ENCODE peak calls at places on chromosomes 12 and 14, in four cellular contexts. One of them, this sample, is unnamed.

GRCh38 chr14:20751963-20752562 is 6.4 kb downstream of the EDDM3A start:
- DNase-seq in fibroblast of the aortic adventitia: no peak
- DNase-seq in Peyer's patch: no peak
- DNase-seq in endothelial cell: no peak
- DNase-seq in this sample: no peak

GRCh38 chr14:97156705-97157104 is 359.5 kb downstream of the VRK1 start:
- DNase-seq in Peyer's patch: no peak
- DNase-seq in endothelial cell: no peak
- DNase-seq in fibroblast of the aortic adventitia: no peak
- DNase-seq in this sample: no peak

GRCh38 chr12:116366456-116366776 is 88.9 kb upstream of the MED13L start:
- DNase-seq in fibroblast of the aortic adventitia: no peak
- DNase-seq in endothelial cell: no peak
- DNase-seq in Peyer's patch: no peak
- DNase-seq in this sample: no peak

GRCh38 chr12:52132754-52133161 is 53.3 kb downstream of the SMIM41 start:
- DNase-seq in fibroblast of the aortic adventitia: peak; percentile 78
- DNase-seq in Peyer's patch: no peak
- DNase-seq in endothelial cell: no peak
- DNase-seq in this sample: no peak

GRCh38 chr12:100075598-100075997 is 67.1 kb downstream of the BLTP3B start:
- DNase-seq in endothelial cell: no peak
- DNase-seq in Peyer's patch: no peak
- DNase-seq in fibroblast of the aortic adventitia: no peak
- DNase-seq in this sample: no peak

GRCh38 chr12:47832263-47832933 is 12.7 kb upstream of the HDAC7 start:
- DNase-seq in fibroblast of the aortic adventitia: no peak
- DNase-seq in endothelial cell: no peak
- DNase-seq in Peyer's patch: peak; percentile 77
- DNase-seq in this sample: no peak

GRCh38 chr14:99727096-99727870 is 43.2 kb downstream of the CYP46A1 start:
- DNase-seq in endothelial cell: no peak
- DNase-seq in fibroblast of the aortic adventitia: no peak
- DNase-seq in Peyer's patch: peak; percentile 33
- DNase-seq in this sample: peak; percentile 13

GRCh38 chr14:61678966-61679365 is 16.3 kb upstream of the HIF1A start:
- DNase-seq in Peyer's patch: no peak
- DNase-seq in fibroblast of the aortic adventitia: no peak
- DNase-seq in endothelial cell: no peak
- DNase-seq in this sample: no peak

GRCh38 chr14:52048641-52049204 is 20.1 kb downstream of the NID2 start:
- DNase-seq in Peyer's patch: no peak
- DNase-seq in fibroblast of the aortic adventitia: peak; percentile 67
- DNase-seq in endothelial cell: no peak
- DNase-seq in this sample: no peak

GRCh38 chr12:31353730-31354708 is 28.1 kb upstream of the SINHCAF start:
- DNase-seq in fibroblast of the aortic adventitia: no peak
- DNase-seq in Peyer's patch: no peak
- DNase-seq in endothelial cell: no peak
- DNase-seq in this sample: no peak

GRCh38 chr12:130729344-130729743 is 13.2 kb upstream of the RIMBP2 start:
- DNase-seq in endothelial cell: no peak
- DNase-seq in Peyer's patch: no peak
- DNase-seq in fibroblast of the aortic adventitia: no peak
- DNase-seq in this sample: no peak

GRCh38 chr12:34397591-34398365 is 375.5 kb downstream of the ALG10 start:
- DNase-seq in fibroblast of the aortic adventitia: no peak
- DNase-seq in endothelial cell: peak; percentile 1
- DNase-seq in Peyer's patch: peak; percentile 37
- DNase-seq in this sample: peak; percentile 10

GRCh38 chr12:55876110-55876509 is 33.4 kb upstream of the MMP19 start:
- DNase-seq in endothelial cell: no peak
- DNase-seq in Peyer's patch: no peak
- DNase-seq in fibroblast of the aortic adventitia: no peak
- DNase-seq in this sample: no peak

GRCh38 chr12:95882873-95883272 is 24.1 kb downstream of the SNRPF start:
- DNase-seq in fibroblast of the aortic adventitia: no peak
- DNase-seq in Peyer's patch: no peak
- DNase-seq in endothelial cell: no peak
- DNase-seq in this sample: no peak

GRCh38 chr14:22549981-22550670 is 38.9 kb downstream of the DAD1 start:
- DNase-seq in Peyer's patch: peak; percentile 65
- DNase-seq in endothelial cell: no peak
- DNase-seq in fibroblast of the aortic adventitia: peak; percentile 35
- DNase-seq in this sample: no peak

GRCh38 chr12:111438501-111438900 is 32.8 kb downstream of the SH2B3 start:
- DNase-seq in endothelial cell: peak; percentile 4
- DNase-seq in fibroblast of the aortic adventitia: peak; percentile 44
- DNase-seq in Peyer's patch: peak; percentile 81
- DNase-seq in this sample: peak; percentile 66

GRCh38 chr12:75455839-75456238 is 24.7 kb upstream of the GLIPR1 start:
- DNase-seq in endothelial cell: no peak
- DNase-seq in fibroblast of the aortic adventitia: no peak
- DNase-seq in Peyer's patch: no peak
- DNase-seq in this sample: no peak

GRCh38 chr12:124636138-124636968 is 68.9 kb upstream of the NCOR2 start:
- DNase-seq in fibroblast of the aortic adventitia: peak; percentile 87
- DNase-seq in Peyer's patch: peak; percentile 84
- DNase-seq in endothelial cell: no peak
- DNase-seq in this sample: no peak

GRCh38 chr14:51139221-51139681 is 44.3 kb upstream of the TRIM9 start:
- DNase-seq in fibroblast of the aortic adventitia: no peak
- DNase-seq in Peyer's patch: peak; percentile 59
- DNase-seq in endothelial cell: no peak
- DNase-seq in this sample: no peak

GRCh38 chr14:65620195-65620594 is 207.7 kb downstream of the FUT8 start:
- DNase-seq in fibroblast of the aortic adventitia: no peak
- DNase-seq in Peyer's patch: no peak
- DNase-seq in endothelial cell: no peak
- DNase-seq in this sample: no peak

GRCh38 chr14:20460458-20461229 is 590 bp downstream of the PIP4P1 start:
- DNase-seq in fibroblast of the aortic adventitia: no peak
- DNase-seq in Peyer's patch: peak; percentile 89
- DNase-seq in endothelial cell: no peak
- DNase-seq in this sample: no peak

GRCh38 chr14:92718659-92719058 is 29.8 kb downstream of the LGMN start:
- DNase-seq in fibroblast of the aortic adventitia: peak; percentile 47
- DNase-seq in Peyer's patch: no peak
- DNase-seq in endothelial cell: no peak
- DNase-seq in this sample: no peak

GRCh38 chr12:66538970-66539369 is 139.9 kb downstream of the GRIP1 start:
- DNase-seq in endothelial cell: no peak
- DNase-seq in Peyer's patch: no peak
- DNase-seq in fibroblast of the aortic adventitia: no peak
- DNase-seq in this sample: no peak

GRCh38 chr14:66070542-66071319 is 415.4 kb upstream of the CCDC196 start:
- DNase-seq in fibroblast of the aortic adventitia: peak; percentile 28
- DNase-seq in endothelial cell: peak; percentile 79
- DNase-seq in Peyer's patch: peak; percentile 75
- DNase-seq in this sample: peak; percentile 55

GRCh38 chr14:89252887-89253532 is 164.0 kb downstream of the FOXN3 start:
- DNase-seq in fibroblast of the aortic adventitia: no peak
- DNase-seq in Peyer's patch: no peak
- DNase-seq in endothelial cell: no peak
- DNase-seq in this sample: no peak

GRCh38 chr14:49921401-49921800 is 28.5 kb downstream of the ARF6 start:
- DNase-seq in endothelial cell: no peak
- DNase-seq in Peyer's patch: no peak
- DNase-seq in fibroblast of the aortic adventitia: no peak
- DNase-seq in this sample: no peak

DNA sequence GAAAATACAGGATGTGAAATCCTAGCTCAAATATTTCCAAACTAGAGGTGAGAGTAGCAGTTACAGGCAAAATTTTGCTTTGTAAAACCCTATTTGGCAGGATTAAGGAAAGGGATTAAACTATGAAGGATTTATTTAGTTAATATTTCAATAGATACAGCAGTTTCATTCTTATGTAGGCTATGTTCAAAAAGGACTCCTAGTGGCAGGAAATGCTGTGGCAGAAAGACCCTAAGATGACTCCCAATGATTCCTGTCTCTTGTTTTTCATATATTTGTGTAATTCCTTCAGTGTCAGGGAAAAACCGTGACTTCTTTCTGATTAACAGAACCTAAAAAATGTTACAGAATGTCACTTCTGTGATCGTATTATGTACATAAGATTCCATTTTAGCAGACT is 299.5 kb upstream of the RPL10L start:
- DNase-seq in endothelial cell: no peak
- DNase-seq in Peyer's patch: no peak
- DNase-seq in fibroblast of the aortic adventitia: no peak
- DNase-seq in this sample: no peak
- TF ChIP-seq CTCF in endothelial cell: peak; percentile 38
- TF ChIP-seq CTCF in Peyer's patch: no peak
- TF ChIP-seq CTCF in fibroblast of the aortic adventitia: no peak
- TF ChIP-seq CTCF in this sample: no peak

GRCh38 chr12:26125451-26126339 is 858 bp upstream of the BHLHE41 start:
- DNase-seq in fibroblast of the aortic adventitia: peak; percentile 63
- DNase-seq in endothelial cell: peak; percentile 68
- DNase-seq in Peyer's patch: peak; percentile 89
- DNase-seq in this sample: no peak

GRCh38 chr12:26124491-26125450 is at the start of gene BHLHE41:
- DNase-seq in endothelial cell: peak; percentile 67
- DNase-seq in Peyer's patch: peak; percentile 89
- DNase-seq in fibroblast of the aortic adventitia: peak; percentile 64
- DNase-seq in this sample: no peak

GRCh38 chr12:26128180-26128579 is 3.3 kb upstream of the BHLHE41 start:
- DNase-seq in endothelial cell: no peak
- DNase-seq in fibroblast of the aortic adventitia: peak; percentile 55
- DNase-seq in Peyer's patch: no peak
- DNase-seq in this sample: no peak

GRCh38 chr12:26127404-26127803 is 2.6 kb upstream of the BHLHE41 start:
- DNase-seq in Peyer's patch: no peak
- DNase-seq in endothelial cell: no peak
- DNase-seq in fibroblast of the aortic adventitia: no peak
- DNase-seq in this sample: no peak

DNA sequence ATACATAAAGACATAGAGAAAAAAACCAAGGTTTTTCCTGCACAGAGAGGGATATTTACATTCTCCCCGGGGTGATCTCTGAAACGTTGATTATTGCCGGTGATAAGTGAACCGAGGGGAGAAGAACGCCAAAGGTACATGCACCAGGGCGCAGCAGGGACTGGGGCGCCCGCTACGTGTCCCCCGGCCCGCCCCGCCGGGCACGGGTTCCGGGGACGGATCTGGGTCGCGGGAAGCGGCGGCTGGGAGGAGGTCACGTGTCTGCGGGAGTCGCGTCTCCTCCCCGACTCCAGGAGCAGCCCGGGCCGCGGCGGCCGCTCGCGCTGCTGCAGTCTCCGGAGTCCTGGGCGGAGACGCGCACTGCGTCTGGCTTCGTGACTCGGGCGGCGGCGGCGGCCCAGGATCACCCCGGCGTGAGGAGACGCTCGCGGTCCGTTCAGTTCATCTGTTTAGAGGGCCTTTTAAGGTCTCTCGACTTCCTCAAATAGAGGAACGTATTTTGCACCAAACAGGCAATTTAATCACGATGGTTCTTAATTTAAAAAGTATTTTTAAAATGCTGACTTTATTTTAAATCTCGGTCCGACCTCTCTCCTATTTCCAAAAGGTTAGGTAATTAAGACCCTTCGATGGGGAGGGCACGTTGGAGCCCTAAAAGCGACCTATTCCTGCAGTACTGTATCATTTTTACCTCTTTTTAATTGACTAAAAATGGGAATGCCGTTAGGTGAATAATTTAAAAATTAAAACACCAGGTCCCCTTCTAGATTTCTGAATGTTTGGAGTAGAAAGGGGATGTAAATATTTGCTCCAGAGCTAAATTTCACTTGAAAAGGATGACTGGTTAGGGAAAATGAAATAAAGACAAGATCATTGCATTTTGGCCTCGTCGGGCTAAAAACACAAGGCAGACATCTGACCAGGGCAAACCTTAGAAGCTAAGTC is 1.8 kb upstream of the BHLHE41 start:
- DNase-seq in Peyer's patch: peak; percentile 90
- DNase-seq in endothelial cell: peak; percentile 79
- DNase-seq in fibroblast of the aortic adventitia: peak; percentile 73
- DNase-seq in this sample: no peak
- TF ChIP-seq CTCF in Peyer's patch: peak; percentile 5
- TF ChIP-seq CTCF in endothelial cell: no peak
- TF ChIP-seq CTCF in fibroblast of the aortic adventitia: no peak
- TF ChIP-seq CTCF in this sample: no peak

DNA sequence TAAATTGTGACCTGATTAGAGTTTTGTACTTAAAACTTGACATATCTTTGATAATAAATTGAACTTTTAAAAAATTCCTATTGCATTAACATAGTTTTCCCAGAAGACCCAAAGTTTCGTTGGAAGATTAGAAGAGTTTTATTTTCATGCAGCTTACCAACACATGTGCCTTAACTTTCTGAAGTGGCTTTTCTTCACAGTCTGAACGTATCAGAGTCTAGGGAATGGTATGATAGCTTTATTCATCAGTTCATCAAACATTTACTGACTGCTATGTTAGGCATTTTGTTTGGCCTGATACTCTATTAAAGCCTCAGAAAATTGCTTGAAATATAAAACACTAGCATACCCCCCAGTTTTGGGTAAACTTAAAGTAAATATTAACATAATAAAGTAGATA is 65.2 kb downstream of the MARK3 start:
- DNase-seq in Peyer's patch: no peak
- DNase-seq in fibroblast of the aortic adventitia: peak; percentile 39
- DNase-seq in endothelial cell: no peak
- DNase-seq in this sample: no peak
- TF ChIP-seq CTCF in Peyer's patch: no peak
- TF ChIP-seq CTCF in fibroblast of the aortic adventitia: no peak
- TF ChIP-seq CTCF in endothelial cell: no peak
- TF ChIP-seq CTCF in this sample: no peak

GRCh38 chr12:82688035-82688501 is 1.4 kb downstream of the TMTC2 start:
- DNase-seq in endothelial cell: no peak
- DNase-seq in fibroblast of the aortic adventitia: peak; percentile 39
- DNase-seq in Peyer's patch: no peak
- DNase-seq in this sample: no peak
- TF ChIP-seq CTCF in endothelial cell: peak; percentile 14
- TF ChIP-seq CTCF in fibroblast of the aortic adventitia: no peak
- TF ChIP-seq CTCF in Peyer's patch: no peak
- TF ChIP-seq CTCF in this sample: no peak

DNA sequence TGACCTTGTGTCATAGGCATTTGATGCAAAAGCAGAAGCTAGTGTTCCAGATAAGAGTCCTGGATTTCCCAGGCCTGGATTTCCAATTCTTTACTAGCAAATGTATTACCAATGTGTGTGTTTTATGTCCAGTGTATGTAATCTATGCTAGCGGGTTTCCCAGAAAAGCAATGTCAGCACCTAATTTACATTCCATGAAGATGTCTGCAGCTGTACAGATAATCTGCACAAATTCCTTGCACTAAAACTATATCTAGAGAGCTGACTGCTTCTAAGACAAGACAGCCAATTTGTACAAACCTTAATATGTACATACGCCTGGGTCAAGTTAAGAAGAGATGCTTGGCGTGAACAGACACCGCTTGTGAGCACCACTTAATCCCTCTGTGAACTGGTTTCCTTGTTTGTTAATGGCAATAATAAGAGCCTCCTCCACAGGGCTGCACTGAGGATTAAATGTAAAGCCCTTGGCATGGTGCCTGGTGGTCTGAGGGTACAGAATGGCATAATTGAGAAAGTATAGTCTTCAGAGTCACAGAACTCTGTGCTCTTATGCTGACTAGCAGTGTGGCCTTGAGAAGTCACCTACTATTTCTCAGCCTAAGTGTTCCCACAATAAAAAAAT is 185.6 kb downstream of the EPS8 start:
- DNase-seq in Peyer's patch: no peak
- DNase-seq in endothelial cell: no peak
- DNase-seq in fibroblast of the aortic adventitia: no peak
- DNase-seq in this sample: no peak
- TF ChIP-seq CTCF in Peyer's patch: no peak
- TF ChIP-seq CTCF in endothelial cell: no peak
- TF ChIP-seq CTCF in fibroblast of the aortic adventitia: no peak
- TF ChIP-seq CTCF in this sample: no peak